ENCODE peak calls at places on chromosomes 5 and 9, in eight cellular contexts. I is amniotic stem cell; X is stimulated activated CD4-positive, alpha-beta T cell treated with anti-CD3 and anti-CD28 coated beads, Interleukin-15, amount 100 ng/mL, for 48 hours; G is cerebellar cortex; F is activated CD4-positive, CD25-positive, alpha-beta regulatory T cell treated with anti-CD3 and anti-CD28 coated beads, Interleukin-2, amount 50 U/mL, for 72 hours; O is NCI-H2171; H is activated CD4-positive, alpha-beta T cell treated with anti-CD3 and anti-CD28 coated beads, Interleukin-2, amount 50 U/mL, for 4 hours; Q is activated CD8-positive, alpha-beta memory T cell treated with anti-CD3 and anti-CD28 coated beads for 24 hours. Y is an unnamed sample.

GRCh38 chr5:1322036-1322903 is 22.6 kb downstream of the CLPTM1L start:
- DNase-seq in X (no peak), Q (no peak), I (no peak), O (no peak), F (peak), H (no peak), G (no peak), Y (peak)

GRCh38 chr5:104941030-104941645 is 1378.5 kb upstream of the NUDT12 start:
- DNase-seq in X (no peak), I (no peak), H (no peak), G (no peak), F (no peak), O (no peak), Q (no peak), Y (no peak)

GRCh38 chr5:134561871-134562296 is 36.4 kb downstream of the JADE2 start:
- DNase-seq in H (no peak), Q (no peak), G (peak), I (no peak), F (no peak), O (no peak), X (no peak), Y (no peak)

GRCh38 chr9:20215552-20215951 is 406.7 kb downstream of the MLLT3 start:
- DNase-seq in G (no peak), X (no peak), H (no peak), F (no peak), I (no peak), O (no peak), Q (no peak), Y (no peak)

GRCh38 chr5:116585227-116585626 is 10.6 kb upstream of the SEMA6A start:
- DNase-seq in H (no peak), X (no peak), I (no peak), O (no peak), F (no peak), G (no peak), Q (no peak), Y (no peak)

GRCh38 chr5:64637144-64637543 is 53.2 kb upstream of the SHISAL2B start:
- DNase-seq in I (no peak), F (no peak), X (no peak), H (no peak), O (no peak), G (no peak), Q (no peak), Y (no peak)

GRCh38 chr5:143836161-143836725 is 24.3 kb downstream of the HMHB1 start:
- DNase-seq in X (no peak), Q (no peak), I (no peak), G (no peak), F (no peak), H (no peak), O (no peak), Y (no peak)

GRCh38 chr9:21155501-21155900 is 11.0 kb downstream of the IFNA21 start:
- DNase-seq in X (no peak), I (no peak), H (no peak), F (no peak), G (no peak), O (no peak), Q (no peak), Y (no peak)

GRCh38 chr5:82352146-82352791 is 74.1 kb upstream of the RPS23 start:
- DNase-seq in H (no peak), O (no peak), Q (no peak), I (no peak), F (no peak), G (no peak), X (no peak), Y (no peak)

GRCh38 chr5:67771791-67772190 is 443.8 kb upstream of the PIK3R1 start:
- DNase-seq in G (no peak), X (no peak), I (no peak), Q (no peak), O (no peak), H (no peak), F (no peak), Y (no peak)

GRCh38 chr5:10689391-10690081 is 71.5 kb downstream of the DAP start:
- DNase-seq in F (no peak), H (no peak), O (peak), G (peak), Q (no peak), I (no peak), X (no peak), Y (peak)

GRCh38 chr5:141392429-141393198 is at the start of gene PCDHGA8:
- DNase-seq in O (no peak), I (no peak), G (no peak), H (no peak), X (no peak), Q (peak), F (no peak), Y (no peak)

GRCh38 chr9:78314953-78315870 is 18.3 kb downstream of the PSAT1 start:
- DNase-seq in I (no peak), X (no peak), Q (peak), H (no peak), O (no peak), F (no peak), G (no peak), Y (no peak)

GRCh38 chr9:680106-680505 is 161.4 kb upstream of the DMRT1 start:
- DNase-seq in O (no peak), I (no peak), H (no peak), G (no peak), Q (no peak), X (no peak), F (no peak), Y (no peak)

GRCh38 chr5:94028001-94028400 is 286.6 kb upstream of the POU5F2 start:
- DNase-seq in I (no peak), Q (no peak), G (no peak), F (no peak), X (no peak), O (no peak), H (no peak), Y (no peak)

GRCh38 chr5:35672995-35673394 is 55.3 kb downstream of the SPEF2 start:
- DNase-seq in H (no peak), I (no peak), Q (no peak), X (peak), F (no peak), O (no peak), G (no peak), Y (no peak)

Y was measured in suprapubic skin.